ENCODE peak calls at places on chromosomes 5 and 9, in eight cellular contexts. One of them, this sample, is unnamed. For H3K4me1, the result is how much of the 10 kb centered on the place peaks cover.

GRCh38 chr5:119302916-119303897 is 52.6 kb upstream of the TNFAIP8 start:
- DNase-seq in effector memory CD4-positive, alpha-beta T cell: no peak
- DNase-seq in kidney: no peak
- DNase-seq in neural progenitor cell: no peak
- DNase-seq in adrenal gland: no peak
- DNase-seq in sigmoid colon: no peak
- DNase-seq in heart right ventricle: no peak
- DNase-seq in transverse colon: no peak
- DNase-seq in this sample: peak

GRCh38 chr9:93119953-93120845 is 13.9 kb downstream of the NINJ1 start:
- DNase-seq in effector memory CD4-positive, alpha-beta T cell: no peak
- DNase-seq in kidney: peak
- DNase-seq in transverse colon: peak
- DNase-seq in sigmoid colon: peak
- DNase-seq in neural progenitor cell: no peak
- DNase-seq in adrenal gland: peak
- DNase-seq in heart right ventricle: peak
- DNase-seq in this sample: peak

GRCh38 chr5:464843-465590 is 22.0 kb downstream of the EXOC3 start:
- DNase-seq in effector memory CD4-positive, alpha-beta T cell: no peak
- DNase-seq in adrenal gland: no peak
- DNase-seq in transverse colon: peak
- DNase-seq in heart right ventricle: peak
- DNase-seq in sigmoid colon: peak
- DNase-seq in neural progenitor cell: no peak
- DNase-seq in kidney: peak
- DNase-seq in this sample: no peak

GRCh38 chr5:129904102-129904666 is at the start of gene CHSY3:
- DNase-seq in neural progenitor cell: peak
- DNase-seq in adrenal gland: peak
- DNase-seq in sigmoid colon: peak
- DNase-seq in heart right ventricle: peak
- DNase-seq in transverse colon: peak
- DNase-seq in kidney: peak
- DNase-seq in effector memory CD4-positive, alpha-beta T cell: no peak
- DNase-seq in this sample: peak

GRCh38 chr5:51990241-51990640 is 607.0 kb downstream of the ISL1 start:
- DNase-seq in adrenal gland: no peak
- DNase-seq in kidney: no peak
- DNase-seq in transverse colon: no peak
- DNase-seq in sigmoid colon: no peak
- DNase-seq in effector memory CD4-positive, alpha-beta T cell: no peak
- DNase-seq in neural progenitor cell: no peak
- DNase-seq in heart right ventricle: no peak
- DNase-seq in this sample: no peak

GRCh38 chr5:21919417-21920022 is 933.6 kb downstream of the CDH12 start:
- DNase-seq in effector memory CD4-positive, alpha-beta T cell: no peak
- DNase-seq in neural progenitor cell: peak
- DNase-seq in heart right ventricle: no peak
- DNase-seq in transverse colon: no peak
- DNase-seq in sigmoid colon: no peak
- DNase-seq in kidney: no peak
- DNase-seq in adrenal gland: peak
- DNase-seq in this sample: no peak

GRCh38 chr5:176769911-176770310 is 40.4 kb upstream of the UNC5A start:
- DNase-seq in neural progenitor cell: no peak
- DNase-seq in sigmoid colon: peak
- DNase-seq in heart right ventricle: no peak
- DNase-seq in adrenal gland: peak
- DNase-seq in effector memory CD4-positive, alpha-beta T cell: no peak
- DNase-seq in transverse colon: no peak
- DNase-seq in kidney: no peak
- DNase-seq in this sample: no peak

GRCh38 chr5:82719368-82719767 is 357.8 kb downstream of the TMEM167A start:
- DNase-seq in sigmoid colon: no peak
- DNase-seq in neural progenitor cell: peak
- DNase-seq in heart right ventricle: no peak
- DNase-seq in effector memory CD4-positive, alpha-beta T cell: no peak
- DNase-seq in kidney: no peak
- DNase-seq in adrenal gland: peak
- DNase-seq in transverse colon: no peak
- DNase-seq in this sample: no peak

GRCh38 chr5:127086583-127086982 is 13.3 kb upstream of the C5orf63 start:
- DNase-seq in heart right ventricle: no peak
- DNase-seq in kidney: no peak
- DNase-seq in adrenal gland: no peak
- DNase-seq in effector memory CD4-positive, alpha-beta T cell: no peak
- DNase-seq in sigmoid colon: no peak
- DNase-seq in transverse colon: no peak
- DNase-seq in neural progenitor cell: no peak
- DNase-seq in this sample: no peak

GRCh38 chr9:6605202-6605601 is 40.3 kb downstream of the GLDC start:
- DNase-seq in heart right ventricle: no peak
- DNase-seq in sigmoid colon: no peak
- DNase-seq in effector memory CD4-positive, alpha-beta T cell: no peak
- DNase-seq in adrenal gland: no peak
- DNase-seq in kidney: no peak
- DNase-seq in transverse colon: no peak
- DNase-seq in neural progenitor cell: no peak
- DNase-seq in this sample: no peak

GRCh38 chr5:179553875-179554274 is 3.5 kb downstream of the RUFY1 start:
- DNase-seq in kidney: no peak
- DNase-seq in heart right ventricle: no peak
- DNase-seq in transverse colon: no peak
- DNase-seq in neural progenitor cell: no peak
- DNase-seq in effector memory CD4-positive, alpha-beta T cell: no peak
- DNase-seq in adrenal gland: peak
- DNase-seq in sigmoid colon: no peak
- DNase-seq in this sample: no peak

GRCh38 chr5:129049116-129049515 is 45.4 kb upstream of the ISOC1 start:
- DNase-seq in neural progenitor cell: no peak
- DNase-seq in kidney: no peak
- DNase-seq in transverse colon: no peak
- DNase-seq in heart right ventricle: no peak
- DNase-seq in effector memory CD4-positive, alpha-beta T cell: no peak
- DNase-seq in sigmoid colon: no peak
- DNase-seq in adrenal gland: no peak
- DNase-seq in this sample: no peak

GRCh38 chr5:77120086-77120485 is 33.0 kb upstream of the ZBED3 start:
- DNase-seq in neural progenitor cell: no peak
- DNase-seq in kidney: no peak
- DNase-seq in sigmoid colon: no peak
- DNase-seq in heart right ventricle: no peak
- DNase-seq in adrenal gland: no peak
- DNase-seq in effector memory CD4-positive, alpha-beta T cell: no peak
- DNase-seq in transverse colon: no peak
- DNase-seq in this sample: no peak

GRCh38 chr5:150295172-150295611 is 5.6 kb upstream of the CAMK2A start:
- DNase-seq in neural progenitor cell: no peak
- DNase-seq in kidney: peak
- DNase-seq in transverse colon: peak
- DNase-seq in heart right ventricle: peak
- DNase-seq in adrenal gland: peak
- DNase-seq in effector memory CD4-positive, alpha-beta T cell: no peak
- DNase-seq in sigmoid colon: peak
- DNase-seq in this sample: no peak

GRCh38 chr5:116084231-116084630 is 594 bp upstream of the COMMD10 start:
- DNase-seq in kidney: no peak
- DNase-seq in heart right ventricle: no peak
- DNase-seq in effector memory CD4-positive, alpha-beta T cell: peak
- DNase-seq in sigmoid colon: no peak
- DNase-seq in transverse colon: peak
- DNase-seq in adrenal gland: no peak
- DNase-seq in neural progenitor cell: peak
- DNase-seq in this sample: no peak

GRCh38 chr9:115057559-115057958 is 60.4 kb downstream of the TNC start:
- DNase-seq in kidney: no peak
- DNase-seq in heart right ventricle: no peak
- DNase-seq in adrenal gland: no peak
- DNase-seq in neural progenitor cell: no peak
- DNase-seq in effector memory CD4-positive, alpha-beta T cell: no peak
- DNase-seq in sigmoid colon: no peak
- DNase-seq in transverse colon: no peak
- DNase-seq in this sample: no peak

GRCh38 chr9:116288658-116289057 is 135.1 kb downstream of the PAPPA start:
- DNase-seq in transverse colon: no peak
- DNase-seq in kidney: no peak
- DNase-seq in effector memory CD4-positive, alpha-beta T cell: no peak
- DNase-seq in heart right ventricle: no peak
- DNase-seq in neural progenitor cell: no peak
- DNase-seq in adrenal gland: no peak
- DNase-seq in sigmoid colon: no peak
- DNase-seq in this sample: peak

GRCh38 chr9:132663851-132664250 is 5.9 kb downstream of the DDX31 start:
- DNase-seq in effector memory CD4-positive, alpha-beta T cell: no peak
- DNase-seq in neural progenitor cell: no peak
- DNase-seq in transverse colon: no peak
- DNase-seq in kidney: no peak
- DNase-seq in sigmoid colon: no peak
- DNase-seq in adrenal gland: no peak
- DNase-seq in heart right ventricle: no peak
- DNase-seq in this sample: no peak

GRCh38 chr5:160508780-160509361 is 87.2 kb downstream of the PTTG1 start:
- DNase-seq in heart right ventricle: no peak
- DNase-seq in sigmoid colon: peak
- DNase-seq in effector memory CD4-positive, alpha-beta T cell: peak
- DNase-seq in adrenal gland: peak
- DNase-seq in transverse colon: peak
- DNase-seq in kidney: no peak
- DNase-seq in neural progenitor cell: peak
- DNase-seq in this sample: peak

DNA sequence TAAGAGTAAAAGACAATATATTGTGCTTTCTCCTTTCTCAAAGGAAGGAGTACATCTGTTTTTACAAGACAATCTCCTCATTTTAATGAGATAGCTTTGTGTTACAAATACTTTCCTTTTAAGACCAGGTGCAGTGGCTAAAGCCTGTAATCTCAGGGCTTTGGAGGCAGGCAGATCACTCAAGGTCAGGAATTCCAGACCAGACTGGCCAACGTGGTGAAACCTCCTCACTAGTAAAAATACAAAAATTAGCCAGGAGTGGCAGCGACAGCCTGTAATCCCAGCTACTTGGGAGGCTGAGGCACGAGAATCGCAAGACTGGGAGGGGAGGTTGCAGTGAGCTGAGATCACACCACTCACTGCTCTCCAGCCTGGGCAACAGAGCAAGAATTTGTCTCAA is 11.8 kb downstream of the TMEM161B start:
- DNase-seq in neural progenitor cell: peak
- DNase-seq in heart right ventricle: no peak
- DNase-seq in transverse colon: no peak
- DNase-seq in kidney: no peak
- DNase-seq in effector memory CD4-positive, alpha-beta T cell: no peak
- DNase-seq in sigmoid colon: no peak
- DNase-seq in adrenal gland: no peak
- DNase-seq in this sample: no peak
- H3K4me3 ChIP-seq in neural progenitor cell: no peak
- H3K4me3 ChIP-seq in heart right ventricle: no peak
- H3K4me3 ChIP-seq in transverse colon: no peak
- H3K4me3 ChIP-seq in kidney: no peak
- H3K4me3 ChIP-seq in effector memory CD4-positive, alpha-beta T cell: no peak
- H3K4me3 ChIP-seq in sigmoid colon: no peak
- H3K4me3 ChIP-seq in adrenal gland: no peak
- H3K4me3 ChIP-seq in this sample: no peak

GRCh38 chr5:14148483-14148882 is 5.3 kb downstream of the TRIO start:
- DNase-seq in transverse colon: no peak
- DNase-seq in heart right ventricle: no peak
- DNase-seq in adrenal gland: no peak
- DNase-seq in kidney: no peak
- DNase-seq in sigmoid colon: no peak
- DNase-seq in neural progenitor cell: no peak
- DNase-seq in effector memory CD4-positive, alpha-beta T cell: no peak
- DNase-seq in this sample: no peak
- H3K4me1 ChIP-seq in transverse colon: half or more
- H3K4me1 ChIP-seq in heart right ventricle: half or more
- H3K4me1 ChIP-seq in adrenal gland: under half
- H3K4me1 ChIP-seq in kidney: under half
- H3K4me1 ChIP-seq in sigmoid colon: half or more
- H3K4me1 ChIP-seq in neural progenitor cell: under half
- H3K4me1 ChIP-seq in effector memory CD4-positive, alpha-beta T cell: under half
- H3K4me1 ChIP-seq in this sample: half or more

DNA sequence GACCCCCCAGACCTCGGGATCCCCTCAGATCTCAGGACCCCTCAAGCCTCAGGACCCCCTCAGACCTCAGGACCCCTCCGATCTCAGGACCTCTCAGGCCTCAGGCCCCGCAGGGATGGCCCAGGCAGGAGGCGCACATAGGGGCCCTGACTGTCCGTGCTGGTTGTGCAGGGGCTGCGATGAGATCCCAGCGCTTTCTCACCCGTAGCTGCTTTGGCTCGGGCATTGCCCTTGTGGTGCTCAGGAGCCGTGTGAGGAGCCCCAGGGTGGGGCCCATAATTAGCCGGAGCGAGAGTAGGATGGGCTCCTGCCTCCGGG is 680 bp upstream of the LPCAT1 start:
- DNase-seq in heart right ventricle: no peak
- DNase-seq in effector memory CD4-positive, alpha-beta T cell: no peak
- DNase-seq in sigmoid colon: peak
- DNase-seq in neural progenitor cell: no peak
- DNase-seq in kidney: peak
- DNase-seq in transverse colon: peak
- DNase-seq in adrenal gland: no peak
- DNase-seq in this sample: no peak
- H3K4me3 ChIP-seq in heart right ventricle: peak
- H3K4me3 ChIP-seq in effector memory CD4-positive, alpha-beta T cell: peak
- H3K4me3 ChIP-seq in sigmoid colon: peak
- H3K4me3 ChIP-seq in neural progenitor cell: peak
- H3K4me3 ChIP-seq in kidney: peak
- H3K4me3 ChIP-seq in transverse colon: peak
- H3K4me3 ChIP-seq in adrenal gland: peak
- H3K4me3 ChIP-seq in this sample: peak

GRCh38 chr5:53643445-53643844 is 83.0 kb downstream of the NDUFS4 start:
- DNase-seq in effector memory CD4-positive, alpha-beta T cell: no peak
- DNase-seq in transverse colon: no peak
- DNase-seq in adrenal gland: no peak
- DNase-seq in neural progenitor cell: peak
- DNase-seq in kidney: no peak
- DNase-seq in heart right ventricle: no peak
- DNase-seq in sigmoid colon: no peak
- DNase-seq in this sample: no peak

GRCh38 chr5:53645581-53645980 is 85.1 kb downstream of the NDUFS4 start:
- DNase-seq in neural progenitor cell: no peak
- DNase-seq in transverse colon: no peak
- DNase-seq in adrenal gland: no peak
- DNase-seq in effector memory CD4-positive, alpha-beta T cell: no peak
- DNase-seq in heart right ventricle: no peak
- DNase-seq in kidney: no peak
- DNase-seq in sigmoid colon: no peak
- DNase-seq in this sample: no peak

GRCh38 chr5:53645078-53645477 is 84.6 kb downstream of the NDUFS4 start:
- DNase-seq in adrenal gland: no peak
- DNase-seq in transverse colon: no peak
- DNase-seq in sigmoid colon: no peak
- DNase-seq in heart right ventricle: no peak
- DNase-seq in kidney: no peak
- DNase-seq in effector memory CD4-positive, alpha-beta T cell: no peak
- DNase-seq in neural progenitor cell: no peak
- DNase-seq in this sample: no peak

DNA sequence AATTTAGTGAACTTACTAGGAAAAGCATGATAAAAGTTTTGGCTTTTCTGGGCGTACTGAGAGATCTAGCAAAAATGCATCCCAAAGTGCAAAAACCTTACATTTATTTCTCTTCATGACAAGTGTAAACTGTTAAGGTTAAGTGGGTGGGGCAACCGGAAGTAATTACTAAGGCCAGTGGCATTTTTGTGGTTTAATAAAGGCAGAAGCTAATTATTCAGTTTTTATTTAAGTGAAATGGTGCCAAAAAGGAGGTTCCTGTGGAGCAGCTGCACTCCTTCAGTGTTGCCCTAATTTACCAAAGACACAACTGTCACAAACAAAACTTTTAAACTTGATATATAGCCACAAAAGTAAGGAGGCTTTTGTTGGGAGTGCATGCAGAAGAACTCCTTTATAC is 81.6 kb downstream of the NDUFS4 start:
- DNase-seq in effector memory CD4-positive, alpha-beta T cell: no peak
- DNase-seq in neural progenitor cell: peak
- DNase-seq in kidney: no peak
- DNase-seq in heart right ventricle: no peak
- DNase-seq in adrenal gland: no peak
- DNase-seq in sigmoid colon: no peak
- DNase-seq in transverse colon: no peak
- DNase-seq in this sample: no peak
- H3K4me1 ChIP-seq in effector memory CD4-positive, alpha-beta T cell: under half
- H3K4me1 ChIP-seq in neural progenitor cell: under half
- H3K4me1 ChIP-seq in kidney: under half
- H3K4me1 ChIP-seq in heart right ventricle: under half
- H3K4me1 ChIP-seq in adrenal gland: under half
- H3K4me1 ChIP-seq in sigmoid colon: under half
- H3K4me1 ChIP-seq in transverse colon: under half
- H3K4me1 ChIP-seq in this sample: under half